ENCODE peak calls at places on chromosome 2, in five cellular contexts. K is H9, Q is AG10803, T is psoas muscle, C is coronary artery. Z is an unnamed sample.

GRCh38 chr2:147577323-147578014 is 267.4 kb upstream of the ACVR2A start:
- DNase-seq in K (no peak), Q (no peak), T (no peak), C (no peak), Z (no peak)

GRCh38 chr2:241320394-241320793 is 4.7 kb downstream of the SEPTIN2 start:
- DNase-seq in K (no peak), Q (no peak), T (no peak), C (no peak), Z (no peak)

GRCh38 chr2:37551783-37552182 is 119.7 kb downstream of the CDC42EP3 start:
- DNase-seq in K (no peak), Q (no peak), T (no peak), C (no peak), Z (no peak)

GRCh38 chr2:10883880-10884529 is 27.7 kb upstream of the KCNF1 start:
- DNase-seq in K (no peak), Q (no peak), T (no peak), C (no peak), Z (peak; percentile 43)

GRCh38 chr2:234496835-234497591 is at the start of gene ARL4C:
- DNase-seq in K (peak; percentile 81), Q (peak; percentile 75), T (peak; percentile 78), C (no peak), Z (peak; percentile 80)

GRCh38 chr2:15941970-15942710 is 1.8 kb downstream of the MYCN start:
- DNase-seq in K (no peak), Q (no peak), T (peak; percentile 61), C (no peak), Z (peak; percentile 77)

GRCh38 chr2:32783468-32783867 is 155.6 kb downstream of the TTC27 start:
- DNase-seq in K (no peak), Q (no peak), T (no peak), C (no peak), Z (no peak)

GRCh38 chr2:226690471-226691024 is 109.1 kb downstream of the IRS1 start:
- DNase-seq in K (no peak), Q (no peak), T (no peak), C (no peak), Z (no peak)

GRCh38 chr2:113848758-113849460 is 41.0 kb upstream of the ACTR3 start:
- DNase-seq in K (no peak), Q (peak; percentile 16), T (no peak), C (no peak), Z (no peak)

GRCh38 chr2:135055182-135055786 is 3.2 kb downstream of the RAB3GAP1 start:
- DNase-seq in K (no peak), Q (peak; percentile 83), T (no peak), C (no peak), Z (no peak)

GRCh38 chr2:171225302-171225980 is 64.7 kb upstream of the TLK1 start:
- DNase-seq in K (no peak), Q (peak; percentile 82), T (no peak), C (no peak), Z (no peak)

GRCh38 chr2:107008843-107009242 is 122.9 kb upstream of the ST6GAL2 start:
- DNase-seq in K (no peak), Q (no peak), T (no peak), C (no peak), Z (no peak)

GRCh38 chr2:48414196-48414595 is 115.8 kb upstream of the STON1 start:
- DNase-seq in K (no peak), Q (no peak), T (no peak), C (no peak), Z (no peak)

GRCh38 chr2:200380833-200381542 is 74.5 kb downstream of the SPATS2L start:
- DNase-seq in K (no peak), Q (peak; percentile 77), T (no peak), C (no peak), Z (no peak)

GRCh38 chr2:127097841-127098651 is 8.9 kb downstream of the BIN1 start:
- DNase-seq in K (no peak), Q (no peak), T (peak; percentile 43), C (no peak), Z (no peak)

GRCh38 chr2:133504566-133505505 is 63.4 kb downstream of the NCKAP5 start:
- DNase-seq in K (no peak), Q (peak; percentile 43), T (no peak), C (no peak), Z (no peak)

GRCh38 chr2:148238561-148238960 is 217.7 kb downstream of the MBD5 start:
- DNase-seq in K (no peak), Q (peak; percentile 86), T (no peak), C (no peak), Z (no peak)

GRCh38 chr2:188119112-188119838 is 172.4 kb upstream of the GULP1 start:
- DNase-seq in K (no peak), Q (no peak), T (no peak), C (no peak), Z (no peak)

GRCh38 chr2:203600286-203600685 is 65.2 kb upstream of the RAPH1 start:
- DNase-seq in K (peak; percentile 54), Q (no peak), T (no peak), C (no peak), Z (no peak)

GRCh38 chr2:130328710-130329109 is 14.0 kb upstream of the IMP4 start:
- DNase-seq in K (no peak), Q (peak; percentile 7), T (no peak), C (no peak), Z (no peak)

GRCh38 chr2:46007412-46007811 is 289.8 kb upstream of the EPAS1 start:
- DNase-seq in K (no peak), Q (no peak), T (no peak), C (no peak), Z (no peak)

GRCh38 chr2:220641137-220641536 is 931.0 kb downstream of the EPHA4 start:
- DNase-seq in K (no peak), Q (no peak), T (no peak), C (no peak), Z (no peak)

GRCh38 chr2:161321944-161322343 is 13.7 kb downstream of the PSMD14 start:
- DNase-seq in K (no peak), Q (peak; percentile 12), T (no peak), C (no peak), Z (no peak)

GRCh38 chr2:63776382-63776781 is 65.3 kb upstream of the UGP2 start:
- DNase-seq in K (no peak), Q (no peak), T (no peak), C (no peak), Z (no peak)

GRCh38 chr2:42297322-42297936 is 63.6 kb downstream of the COX7A2L start:
- DNase-seq in K (no peak), Q (no peak), T (no peak), C (no peak), Z (no peak)

GRCh38 chr2:42300527-42300926 is 60.5 kb downstream of the COX7A2L start:
- DNase-seq in K (no peak), Q (no peak), T (no peak), C (no peak), Z (no peak)

GRCh38 chr2:42296226-42296625 is 64.8 kb downstream of the COX7A2L start:
- DNase-seq in K (no peak), Q (no peak), T (no peak), C (no peak), Z (no peak)

GRCh38 chr2:42298132-42298531 is 62.9 kb downstream of the COX7A2L start:
- DNase-seq in K (no peak), Q (no peak), T (no peak), C (no peak), Z (no peak)

GRCh38 chr2:42298996-42299754 is 61.8 kb downstream of the COX7A2L start:
- DNase-seq in K (no peak), Q (peak; percentile 12), T (no peak), C (no peak), Z (no peak)
- TF ChIP-seq CTCF in K (no peak), Q (no peak), T (no peak), C (no peak), Z (no peak)

DNA sequence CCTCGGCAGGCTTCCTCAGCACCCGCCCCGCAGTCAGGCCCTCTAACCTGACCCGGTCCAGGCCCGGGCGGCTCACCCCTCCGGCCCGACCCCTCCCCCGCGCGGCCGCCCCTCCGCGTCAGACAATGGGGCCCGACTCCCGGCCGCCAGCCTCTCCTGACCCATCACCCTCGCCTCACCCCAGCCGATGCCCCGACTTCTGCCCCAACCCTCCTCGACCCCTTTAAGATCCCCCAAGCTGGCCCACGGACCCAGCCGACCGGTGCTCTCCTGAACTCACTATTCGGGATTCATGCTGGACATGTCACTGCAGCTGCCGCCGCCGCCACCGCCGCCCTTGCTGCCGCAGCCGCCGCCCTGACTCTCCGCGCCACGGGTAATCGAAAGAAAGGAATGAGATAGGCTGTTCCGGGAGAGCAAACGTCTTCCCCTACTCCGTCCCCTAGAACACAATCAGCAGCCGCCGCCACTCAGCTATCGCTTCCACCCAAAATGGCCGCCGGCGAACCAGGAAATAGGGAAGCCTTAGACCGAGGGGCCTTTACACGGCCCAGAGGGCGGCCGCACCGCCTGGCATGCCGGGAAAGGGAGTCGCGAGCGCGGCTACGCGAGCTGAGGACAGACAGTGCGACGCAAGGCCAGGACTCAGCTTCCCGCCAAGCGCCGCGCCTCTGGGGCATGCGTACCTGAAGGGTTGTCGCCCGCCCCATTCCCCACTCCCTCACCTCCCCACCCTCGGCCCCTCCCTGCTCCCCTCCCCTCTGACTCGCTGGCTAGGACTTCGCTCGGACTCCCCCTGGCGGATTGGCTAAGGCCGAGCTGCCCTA is at the start of gene RAB1A:
- DNase-seq in K (peak; percentile 100), Q (peak; percentile 100), T (peak; percentile 100), C (peak; percentile 100), Z (peak; percentile 99)
- TF ChIP-seq CTCF in K (peak; percentile 43), Q (peak; percentile 45), T (peak; percentile 28), C (no peak), Z (peak; percentile 52)

DNA sequence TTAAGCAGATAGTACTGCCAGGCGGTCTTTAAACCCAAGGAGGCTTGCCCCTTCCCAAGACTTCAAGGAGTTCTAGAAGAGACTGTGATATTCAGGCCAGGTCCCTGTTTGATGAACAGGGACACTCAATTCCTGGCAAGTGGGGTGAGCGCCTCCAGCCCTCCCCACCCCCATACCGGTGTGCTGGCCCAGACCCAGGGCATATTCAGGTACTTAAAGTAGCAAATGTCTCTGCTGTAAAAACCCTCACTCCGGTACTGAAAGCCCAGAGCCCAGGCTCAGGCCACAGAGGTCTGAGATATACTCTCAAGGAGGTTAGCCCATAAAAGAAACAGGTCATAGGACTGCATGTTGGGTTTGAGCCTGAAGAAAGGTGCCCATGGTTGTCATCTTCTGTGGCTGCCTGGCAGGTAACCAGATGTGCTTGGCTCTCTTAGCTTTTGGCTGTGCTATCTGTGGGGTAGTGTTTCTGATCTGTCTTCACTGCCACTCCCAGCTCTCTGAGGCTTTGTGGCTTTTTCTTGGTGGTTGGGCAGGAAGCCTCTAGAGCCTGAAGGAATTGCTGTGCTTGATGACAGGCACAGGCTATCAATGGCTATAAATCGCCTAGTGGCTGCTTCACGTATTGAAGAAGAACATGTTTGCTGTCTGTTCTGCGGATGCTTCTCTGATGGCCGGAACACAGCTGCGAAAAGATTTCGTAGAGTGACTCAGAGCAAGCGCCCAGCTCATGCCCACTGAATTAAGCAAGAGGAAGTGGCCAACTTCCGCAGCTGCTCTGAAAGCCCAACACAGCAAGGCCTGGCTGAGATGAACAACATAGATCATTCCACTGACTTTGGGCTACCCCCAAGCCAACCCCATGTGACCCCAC is 63.3 kb upstream of the ALPP start:
- DNase-seq in K (no peak), Q (peak; percentile 96), T (peak; percentile 87), C (peak; percentile 75), Z (no peak)
- TF ChIP-seq CTCF in K (peak; percentile 13), Q (peak; percentile 59), T (peak; percentile 51), C (no peak), Z (no peak)

DNA sequence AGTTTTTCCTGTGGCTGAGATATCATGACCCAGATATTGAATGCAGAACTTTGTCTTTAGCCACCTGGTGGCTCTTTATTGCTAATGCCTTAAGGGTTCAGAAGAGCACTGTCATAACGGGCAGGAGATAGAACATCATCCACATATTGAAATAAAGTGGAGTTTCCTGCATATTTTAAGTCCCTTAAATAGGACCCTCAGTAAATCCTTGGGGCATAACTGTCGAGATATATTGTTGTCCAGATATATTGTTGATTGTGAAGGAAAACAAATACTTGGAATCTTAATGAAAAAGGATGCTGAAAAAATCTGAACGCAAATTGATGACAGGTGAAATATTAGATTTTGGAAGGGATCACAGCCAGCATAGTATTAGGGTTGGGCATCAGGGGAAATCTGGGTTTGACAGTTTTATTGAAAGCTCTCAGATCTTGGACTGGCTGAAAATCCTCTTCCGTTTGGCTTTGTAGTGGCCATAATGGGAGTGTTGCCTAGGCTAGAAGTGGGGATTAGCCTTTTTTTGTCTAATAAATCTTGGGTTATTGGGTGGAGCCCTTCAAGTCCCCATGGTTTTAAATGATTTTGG is 13.9 kb upstream of the ZDBF2 start:
- DNase-seq in K (no peak), Q (peak; percentile 57), T (no peak), C (no peak), Z (no peak)
- TF ChIP-seq CTCF in K (peak; percentile 61), Q (peak; percentile 71), T (peak; percentile 26), C (no peak), Z (peak; percentile 70)

Z was measured in type B pancreatic cell.